ENCODE peak calls at places on chromosomes 7 and 10, in eight cellular contexts. S is fibroblast of lung, H is GM18507, W is PC-3, I is iPS DF 19.7, V is right cardiac atrium, O is non-pigmented ciliary epithelial cell, N is dorsolateral prefrontal cortex. L is an unnamed sample.

GRCh38 chr10:90920986-90921643 is at the start of gene ANKRD1:
- DNase-seq in N (no peak), H (no peak), V (no peak), W (peak), I (peak), S (peak), O (peak), L (peak)

GRCh38 chr7:8379264-8379663 is 54.1 kb upstream of the NXPH1 start:
- DNase-seq in W (no peak), I (no peak), O (no peak), H (no peak), S (no peak), V (no peak), N (no peak), L (no peak)

GRCh38 chr10:75932921-75933320 is 501.5 kb downstream of the LRMDA start:
- DNase-seq in N (no peak), I (no peak), V (no peak), W (peak), S (no peak), O (no peak), H (no peak), L (no peak)

GRCh38 chr10:132881186-132881920 is 61.0 kb downstream of the CFAP46 start:
- DNase-seq in S (no peak), W (no peak), H (no peak), O (no peak), N (no peak), I (no peak), V (no peak), L (peak)

GRCh38 chr7:157678503-157678902 is 341.7 kb downstream of the DNAJB6 start:
- DNase-seq in W (no peak), I (no peak), H (no peak), S (no peak), O (no peak), N (no peak), V (no peak), L (no peak)

GRCh38 chr7:136869991-136870798 is 1.7 kb downstream of the CHRM2 start:
- DNase-seq in O (no peak), H (no peak), I (no peak), N (no peak), W (no peak), V (peak), S (peak), L (no peak)

GRCh38 chr10:75070478-75071163 is 40.8 kb upstream of the SAMD8 start:
- DNase-seq in W (no peak), S (no peak), V (peak), N (no peak), O (no peak), I (no peak), H (no peak), L (no peak)

GRCh38 chr10:60197206-60197605 is 192.5 kb downstream of the ANK3 start:
- DNase-seq in I (no peak), H (no peak), N (no peak), W (no peak), O (no peak), V (no peak), S (no peak), L (no peak)

GRCh38 chr7:158309844-158310763 is 277.5 kb downstream of the PTPRN2 start:
- DNase-seq in O (no peak), N (no peak), H (no peak), I (no peak), W (no peak), S (no peak), V (no peak), L (no peak)

GRCh38 chr7:46549892-46550639 is 629.0 kb upstream of the IGFBP3 start:
- DNase-seq in V (no peak), O (no peak), N (no peak), S (no peak), W (no peak), I (no peak), H (no peak), L (no peak)

GRCh38 chr7:20895563-20895962 is 108.9 kb upstream of the SP8 start:
- DNase-seq in S (no peak), I (no peak), N (no peak), O (no peak), W (peak), V (no peak), H (no peak), L (no peak)

GRCh38 chr7:33748793-33749192 is 156.5 kb upstream of the BMPER start:
- DNase-seq in S (no peak), W (no peak), O (no peak), H (no peak), N (no peak), I (no peak), V (peak), L (no peak)

GRCh38 chr10:61606971-61607907 is 55.5 kb upstream of the CABCOCO1 start:
- DNase-seq in N (no peak), V (no peak), O (no peak), I (no peak), H (no peak), S (peak), W (peak), L (no peak)

GRCh38 chr10:76036410-76036940 is 605.1 kb downstream of the LRMDA start:
- DNase-seq in W (peak), I (no peak), N (peak), S (peak), H (peak), V (peak), O (peak), L (no peak)

GRCh38 chr7:2037301-2037804 is 195.4 kb downstream of the MAD1L1 start:
- DNase-seq in I (no peak), S (no peak), O (no peak), W (no peak), H (no peak), V (no peak), N (no peak), L (peak)

L was measured in RWPE2.